ENCODE peak calls at places on chromosomes 6 and 20, in six cellular contexts. B is A549, Z is transverse colon, R is GM12878, C is ovary, H is H1. V is an unnamed sample.
A peak's percentile ranks its signal among the peaks of the same experiment; 100 is the strongest.

GRCh38 chr6:68053805-68054373 is 581.2 kb upstream of the ADGRB3 start:
- DNase-seq in B (no peak), Z (no peak), R (no peak), C (no peak), H (no peak), V (no peak)

GRCh38 chr6:143370972-143371371 is 79.5 kb downstream of the ADAT2 start:
- DNase-seq in B (no peak), Z (no peak), R (no peak), C (no peak), H (no peak), V (no peak)

GRCh38 chr6:10465633-10466499 is 51.0 kb upstream of the TFAP2A start:
- DNase-seq in B (peak; percentile 72), Z (no peak), R (no peak), C (no peak), H (no peak), V (no peak)

GRCh38 chr20:5195655-5196054 is 68.8 kb downstream of the CDS2 start:
- DNase-seq in B (no peak), Z (no peak), R (no peak), C (no peak), H (no peak), V (no peak)

GRCh38 chr6:155346957-155347356 is 32.7 kb upstream of the TFB1M start:
- DNase-seq in B (no peak), Z (no peak), R (no peak), C (no peak), H (no peak), V (no peak)

GRCh38 chr6:11317885-11318771 is 85.7 kb upstream of the NEDD9 start:
- DNase-seq in B (peak; percentile 96), Z (peak; percentile 78), R (no peak), C (peak; percentile 70), H (no peak), V (peak; percentile 89)

GRCh38 chr6:10740061-10740460 is 7.5 kb upstream of the TMEM14B start:
- DNase-seq in B (no peak), Z (no peak), R (no peak), C (no peak), H (no peak), V (no peak)

GRCh38 chr6:107800564-107801164 is 23.4 kb downstream of the SCML4 start:
- DNase-seq in B (no peak), Z (no peak), R (no peak), C (no peak), H (no peak), V (no peak)

GRCh38 chr20:35616465-35617396 is 1.1 kb downstream of the SPAG4 start:
- DNase-seq in B (peak; percentile 86), Z (peak; percentile 93), R (peak; percentile 98), C (peak; percentile 93), H (no peak), V (no peak)

GRCh38 chr20:49324306-49324705 is 46.4 kb upstream of the ZNFX1 start:
- DNase-seq in B (no peak), Z (no peak), R (no peak), C (no peak), H (no peak), V (no peak)

GRCh38 chr6:74867286-74867685 is 338.6 kb downstream of the COL12A1 start:
- DNase-seq in B (no peak), Z (no peak), R (no peak), C (no peak), H (no peak), V (no peak)

GRCh38 chr6:98118357-98119045 is 715.9 kb upstream of the POU3F2 start:
- DNase-seq in B (no peak), Z (no peak), R (no peak), C (no peak), H (no peak), V (no peak)

GRCh38 chr6:819122-819521 is 126.2 kb upstream of the EXOC2 start:
- DNase-seq in B (no peak), Z (no peak), R (no peak), C (no peak), H (no peak), V (no peak)

GRCh38 chr6:28141500-28142329 is at the start of gene ZKSCAN8:
- DNase-seq in B (peak; percentile 93), Z (peak; percentile 83), R (peak; percentile 78), C (peak; percentile 73), H (peak; percentile 75), V (no peak)

GRCh38 chr20:38343107-38343797 is 3.0 kb upstream of the LBP start:
- DNase-seq in B (peak; percentile 35), Z (peak; percentile 62), R (no peak), C (peak; percentile 71), H (no peak), V (no peak)

GRCh38 chr6:146865756-146866266 is 267.0 kb downstream of the ADGB start:
- DNase-seq in B (no peak), Z (no peak), R (no peak), C (no peak), H (no peak), V (no peak)

GRCh38 chr20:37522258-37523011 is 1.4 kb downstream of the NNAT start:
- DNase-seq in B (no peak), Z (peak; percentile 68), R (no peak), C (no peak), H (no peak), V (no peak)

GRCh38 chr6:142187209-142187608 is 40.1 kb downstream of the VTA1 start:
- DNase-seq in B (peak; percentile 24), Z (no peak), R (no peak), C (no peak), H (no peak), V (no peak)

GRCh38 chr20:23629017-23629541 is 8.7 kb downstream of the CST3 start:
- DNase-seq in B (peak; percentile 83), Z (peak; percentile 80), R (no peak), C (peak; percentile 55), H (no peak), V (peak; percentile 91)

GRCh38 chr6:7467007-7467897 is 74.2 kb upstream of the DSP start:
- DNase-seq in B (peak; percentile 19), Z (peak; percentile 54), R (no peak), C (no peak), H (no peak), V (no peak)

GRCh38 chr6:52725530-52726192 is 37.6 kb downstream of the GSTA2 start:
- DNase-seq in B (peak; percentile 71), Z (peak; percentile 26), R (no peak), C (no peak), H (no peak), V (no peak)

GRCh38 chr20:43914697-43915208 is at the start of gene TOX2:
- DNase-seq in B (peak; percentile 21), Z (peak; percentile 62), R (no peak), C (no peak), H (no peak), V (no peak)

GRCh38 chr6:143586557-143586956 is 75.0 kb upstream of the FUCA2 start:
- DNase-seq in B (no peak), Z (no peak), R (no peak), C (no peak), H (no peak), V (no peak)

GRCh38 chr6:109304284-109305015 is 77.8 kb downstream of the CD164 start:
- DNase-seq in B (no peak), Z (no peak), R (no peak), C (no peak), H (no peak), V (no peak)

GRCh38 chr20:3706774-3707507 is 5.5 kb downstream of the SIGLEC1 start:
- DNase-seq in B (no peak), Z (no peak), R (no peak), C (no peak), H (no peak), V (no peak)

GRCh38 chr6:13463941-13464340 is 23.5 kb downstream of the GFOD1 start:
- DNase-seq in B (no peak), Z (no peak), R (no peak), C (no peak), H (no peak), V (no peak)

GRCh38 chr20:18255526-18255925 is 32.8 kb upstream of the ZNF133 start:
- DNase-seq in B (no peak), Z (no peak), R (no peak), C (no peak), H (no peak), V (no peak)

GRCh38 chr20:41048475-41049242 is 20.0 kb downstream of the TOP1 start:
- DNase-seq in B (no peak), Z (no peak), R (no peak), C (no peak), H (no peak), V (no peak)

GRCh38 chr20:59992531-59992930 is 34.3 kb downstream of the CDH26 start:
- DNase-seq in B (no peak), Z (no peak), R (no peak), C (no peak), H (no peak), V (no peak)
- TF ChIP-seq CTCF in B (peak; percentile 19), Z (no peak), R (no peak), C (no peak), H (no peak), V (no peak)

DNA sequence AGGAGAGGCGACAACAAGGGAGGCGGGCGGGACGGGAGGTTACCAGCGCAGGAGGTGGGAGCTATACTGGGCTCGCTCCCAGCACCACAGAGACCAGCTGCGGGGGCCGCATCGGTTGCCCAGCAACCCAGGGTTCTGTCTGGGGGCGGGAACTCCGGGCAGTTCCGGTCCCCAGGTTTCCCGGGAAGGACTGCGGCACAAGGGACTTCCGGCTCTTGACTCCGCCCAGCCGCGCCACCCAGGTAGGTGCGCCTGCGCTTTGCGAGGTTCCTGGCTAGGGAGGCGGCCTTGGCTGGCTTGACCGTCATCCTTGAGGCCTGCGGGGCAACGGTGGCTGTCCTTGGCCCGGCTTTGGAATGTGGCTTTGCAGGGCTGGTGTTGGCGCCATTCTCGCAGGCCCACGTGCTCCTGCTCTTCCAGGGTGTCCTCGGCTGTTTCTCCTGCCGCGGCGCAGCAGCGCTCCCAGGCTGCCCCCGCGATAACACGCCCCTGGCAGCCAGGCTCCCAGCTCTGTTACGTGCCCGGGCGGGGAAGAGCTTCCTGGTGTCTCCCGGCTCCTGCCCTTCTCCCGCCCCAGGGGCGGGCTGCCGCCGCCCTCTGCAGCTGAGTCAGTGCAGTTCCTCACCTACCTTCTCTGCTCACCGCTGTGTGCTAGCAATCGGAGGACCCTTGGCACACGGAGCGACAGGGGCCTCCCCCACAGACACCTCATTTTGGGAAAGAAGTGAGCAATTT is at the start of gene RSPH3:
- DNase-seq in B (peak; percentile 95), Z (peak; percentile 97), R (peak; percentile 77), C (peak; percentile 94), H (peak; percentile 93), V (peak; percentile 95)
- TF ChIP-seq EP300 in B (no peak), Z (no peak), R (no peak), C (no peak), H (no peak), V (no peak)

GRCh38 chr20:50919567-50919966 is 11.7 kb downstream of the ADNP start:
- DNase-seq in B (peak; percentile 62), Z (peak; percentile 35), R (no peak), C (peak; percentile 63), H (no peak), V (no peak)
- H3K4me1 ChIP-seq in B (peaks cover 50% of the 10 kb centered on the region), Z (peaks cover 93% of the 10 kb centered on the region), R (peaks cover 39% of the 10 kb centered on the region), C (peaks cover 18% of the 10 kb centered on the region), H (peaks cover 5% of the 10 kb centered on the region), V (peaks cover 63% of the 10 kb centered on the region)

DNA sequence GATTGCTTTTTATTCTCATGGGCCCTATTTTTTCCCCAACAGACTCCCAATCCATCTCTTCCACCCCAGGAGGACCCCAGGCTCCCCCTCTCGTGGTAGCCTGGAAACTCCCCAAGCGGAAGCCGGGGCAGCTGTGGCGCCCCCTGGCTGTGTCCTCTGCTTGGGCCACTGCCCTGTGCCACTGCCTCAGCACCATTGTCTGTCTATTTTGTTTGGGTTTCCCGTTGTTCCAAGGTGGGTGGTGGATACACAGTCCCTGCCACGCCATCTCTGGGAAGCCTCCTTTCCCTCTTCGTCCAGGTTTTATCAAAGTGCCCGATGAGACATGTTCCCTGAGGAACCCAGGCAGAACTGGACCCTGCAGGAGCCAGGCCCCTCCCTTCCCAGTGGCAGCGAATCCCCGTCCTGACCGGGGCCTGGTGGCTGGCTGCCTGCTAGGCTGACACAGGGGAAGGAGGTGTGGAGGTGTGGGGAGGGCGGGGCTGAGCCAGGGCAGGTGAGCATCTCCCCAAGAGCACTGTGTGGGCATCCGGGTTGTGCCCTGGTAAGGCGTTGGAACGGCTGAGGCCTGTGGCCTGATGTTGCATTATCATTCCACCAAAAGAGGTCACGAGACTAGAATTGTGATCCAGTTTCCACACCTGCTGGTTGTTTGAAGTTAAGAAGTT is 228.2 kb downstream of the CDH4 start:
- DNase-seq in B (no peak), Z (no peak), R (no peak), C (no peak), H (no peak), V (no peak)
- TF ChIP-seq CTCF in B (peak; percentile 11), Z (no peak), R (no peak), C (no peak), H (peak; percentile 65), V (no peak)

V was measured in esophagus muscularis mucosa.